ENCODE peak calls at places on chromosome 17, in ten cellular contexts. G, Z, X, J, L, I, T, O, A and Q are unnamed samples.

GRCh38 chr17:55547027-55547670 is 35.9 kb upstream of the SMIM36 start:
- DNase-seq in G (no peak), Z (no peak), X (no peak), J (peak; percentile 10), L (no peak), I (no peak), T (no peak), O (no peak), A (peak; percentile 54), Q (no peak)

GRCh38 chr17:79909121-79909520 is 69.9 kb upstream of the CBX4 start:
- DNase-seq in G (no peak), Z (no peak), X (no peak), J (no peak), L (no peak), I (no peak), T (no peak), O (no peak), A (no peak), Q (no peak)

GRCh38 chr17:31857920-31858646 is 961 bp downstream of the COPRS start:
- DNase-seq in G (no peak), Z (no peak), X (no peak), J (no peak), L (no peak), I (no peak), T (no peak), O (no peak), A (peak; percentile 20), Q (no peak)

GRCh38 chr17:68288375-68288774 is 2.6 kb downstream of the SLC16A6 start:
- DNase-seq in G (no peak), Z (no peak), X (no peak), J (no peak), L (no peak), I (no peak), T (no peak), O (no peak), A (no peak), Q (no peak)

GRCh38 chr17:8062435-8062806 is 23.6 kb downstream of the ALOX15B start:
- DNase-seq in G (no peak), Z (no peak), X (no peak), J (peak; percentile 25), L (no peak), I (no peak), T (no peak), O (no peak), A (peak; percentile 35), Q (no peak)

GRCh38 chr17:47949197-47949759 is 7.9 kb downstream of the PNPO start:
- DNase-seq in G (peak; percentile 94), Z (peak; percentile 79), X (peak; percentile 86), J (peak; percentile 82), L (peak; percentile 80), I (peak; percentile 23), T (peak; percentile 63), O (peak; percentile 98), A (peak; percentile 81), Q (peak; percentile 98)

GRCh38 chr17:78204387-78205123 is 9.5 kb upstream of the BIRC5 start:
- DNase-seq in G (no peak), Z (no peak), X (no peak), J (no peak), L (no peak), I (no peak), T (no peak), O (peak; percentile 54), A (no peak), Q (no peak)

GRCh38 chr17:82876602-82877391 is 37.0 kb upstream of the ZNF750 start:
- DNase-seq in G (peak; percentile 75), Z (no peak), X (no peak), J (peak; percentile 78), L (no peak), I (no peak), T (peak; percentile 65), O (peak; percentile 86), A (peak; percentile 70), Q (peak; percentile 87)

GRCh38 chr17:57962441-57963148 is 7.4 kb upstream of the CUEDC1 start:
- DNase-seq in G (no peak), Z (no peak), X (no peak), J (no peak), L (no peak), I (no peak), T (no peak), O (no peak), A (no peak), Q (no peak)

GRCh38 chr17:58525239-58525638 is 10.8 kb upstream of the MTMR4 start:
- DNase-seq in G (no peak), Z (no peak), X (no peak), J (peak; percentile 84), L (no peak), I (peak; percentile 31), T (peak; percentile 55), O (peak; percentile 91), A (peak; percentile 90), Q (no peak)

GRCh38 chr17:69485126-69485724 is 70.7 kb downstream of the MAP2K6 start:
- DNase-seq in G (peak; percentile 70), Z (no peak), X (no peak), J (no peak), L (no peak), I (no peak), T (no peak), O (no peak), A (no peak), Q (no peak)

GRCh38 chr17:63039342-63039741 is 73.3 kb downstream of the TANC2 start:
- DNase-seq in G (no peak), Z (peak; percentile 76), X (no peak), J (peak; percentile 28), L (no peak), I (no peak), T (no peak), O (no peak), A (peak; percentile 17), Q (no peak)

DNA sequence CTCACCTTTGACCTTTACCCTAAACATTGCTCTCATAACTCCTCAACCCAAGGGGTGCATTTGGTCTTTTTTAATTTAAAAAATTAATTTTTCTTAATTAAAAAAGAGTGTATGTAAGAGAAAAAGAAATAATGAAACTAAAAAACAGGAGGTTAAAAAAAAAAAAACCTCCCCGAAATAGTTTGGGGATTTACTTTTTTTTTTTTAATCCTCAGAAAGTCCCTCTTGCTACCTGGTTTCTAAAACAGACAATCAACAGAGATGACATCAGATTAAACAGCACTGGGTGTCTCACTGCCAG is 301.3 kb downstream of the SOX9 start:
- DNase-seq in G (no peak), Z (no peak), X (no peak), J (no peak), L (no peak), I (no peak), T (no peak), O (no peak), A (no peak), Q (no peak)
- H3K27ac ChIP-seq in G (no peak overlapping the region), Z (peak overlapping the region; percentile 96), X (no peak overlapping the region), J (peak overlapping the region; percentile 30), L (peak overlapping the region; percentile 94), I (no peak overlapping the region), T (no peak overlapping the region), O (no peak overlapping the region), A (no peak overlapping the region), Q (no peak overlapping the region)

GRCh38 chr17:64661981-64662773 is at the start of gene SMURF2:
- DNase-seq in G (peak; percentile 85), Z (peak; percentile 73), X (peak; percentile 79), J (peak; percentile 61), L (peak; percentile 89), I (peak; percentile 34), T (no peak), O (peak; percentile 94), A (peak; percentile 63), Q (peak; percentile 95)
- TF ChIP-seq CTCF in G (peak; percentile 4), Z (no peak), X (no peak), J (no peak), L (no peak), I (no peak), T (no peak), O (no peak), A (no peak), Q (no peak)

GRCh38 chr17:75612906-75613626 is 20.2 kb upstream of the SMIM5 start:
- DNase-seq in G (no peak), Z (no peak), X (no peak), J (no peak), L (no peak), I (no peak), T (no peak), O (no peak), A (no peak), Q (no peak)

GRCh38 chr17:75614556-75615270 is 18.5 kb upstream of the SMIM5 start:
- DNase-seq in G (no peak), Z (no peak), X (no peak), J (no peak), L (no peak), I (no peak), T (no peak), O (no peak), A (no peak), Q (no peak)

GRCh38 chr17:75614006-75614405 is 19.2 kb upstream of the SMIM5 start:
- DNase-seq in G (no peak), Z (no peak), X (no peak), J (no peak), L (no peak), I (no peak), T (no peak), O (no peak), A (no peak), Q (no peak)

GRCh38 chr17:75611746-75612437 is 21.3 kb upstream of the SMIM5 start:
- DNase-seq in G (no peak), Z (no peak), X (no peak), J (no peak), L (no peak), I (no peak), T (no peak), O (no peak), A (no peak), Q (no peak)

DNA sequence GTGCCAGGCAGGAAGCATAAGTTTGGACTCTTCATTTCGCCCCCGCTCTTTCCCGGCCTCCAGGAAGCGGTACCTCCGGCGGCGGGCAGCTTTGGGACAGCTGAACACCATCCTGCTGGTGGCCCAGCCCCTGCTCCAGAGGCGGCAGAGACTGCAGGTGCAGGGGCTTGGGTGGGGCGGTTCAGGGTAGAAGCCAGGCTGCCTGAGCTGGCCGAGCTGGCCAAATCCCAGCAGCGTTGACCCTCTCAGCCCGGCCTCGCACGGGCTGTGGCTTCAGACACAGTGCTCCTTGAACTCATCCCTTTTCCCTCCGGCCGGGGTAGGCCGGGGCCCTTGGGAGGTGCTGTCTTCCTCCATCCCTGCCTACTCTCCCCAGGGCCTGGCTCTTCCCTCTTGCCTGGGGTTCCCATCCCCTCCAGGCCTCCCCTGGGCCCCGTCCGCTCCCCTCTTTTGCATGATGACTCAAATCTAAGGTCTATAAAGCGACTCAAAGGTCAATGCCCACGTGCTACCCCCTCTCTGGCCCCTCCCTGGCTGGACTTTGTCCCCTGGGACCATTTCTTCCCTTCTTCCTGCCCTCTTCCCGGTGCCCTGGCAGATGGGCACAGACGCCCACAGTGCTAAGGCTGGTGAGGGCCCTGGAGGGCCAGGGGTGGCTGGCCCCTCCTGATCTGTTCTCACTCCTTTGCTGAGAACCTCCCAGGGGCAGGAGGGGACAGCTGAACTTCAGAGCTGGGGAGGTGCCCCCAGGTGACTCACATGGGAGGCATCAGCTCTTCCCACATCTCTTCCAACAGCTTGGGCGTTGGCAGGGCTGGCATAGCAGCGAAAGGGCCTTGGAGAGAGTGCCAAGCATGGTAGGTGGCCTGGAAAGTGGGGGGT is 22.7 kb downstream of the MYO15B start:
- DNase-seq in G (no peak), Z (no peak), X (no peak), J (no peak), L (peak; percentile 93), I (no peak), T (no peak), O (peak; percentile 67), A (no peak), Q (peak; percentile 76)
- H3K27ac ChIP-seq in G (no peak overlapping the region), Z (no peak overlapping the region), X (no peak overlapping the region), J (no peak overlapping the region), L (peak overlapping the region; percentile 95), I (no peak overlapping the region), T (no peak overlapping the region), O (peak overlapping the region; percentile 41), A (no peak overlapping the region), Q (no peak overlapping the region)

GRCh38 chr17:67203818-67204217 is 41.2 kb downstream of the HELZ start:
- DNase-seq in G (no peak), Z (no peak), X (no peak), J (no peak), L (no peak), I (no peak), T (no peak), O (no peak), A (no peak), Q (no peak)
- TF ChIP-seq CTCF in G (no peak), Z (no peak), X (no peak), J (no peak), L (no peak), I (no peak), T (no peak), O (no peak), A (no peak), Q (no peak)